ENCODE peak calls at places on chromosomes 4 and X, in five cellular contexts. H is A549, Y is K562, N is HepG2, W is H1. A is an unnamed sample.

GRCh38 chr4:106246441-106246840 is 69.6 kb downstream of the TBCK start:
- DNase-seq in Y (no peak), W (no peak), H (no peak), N (no peak), A (no peak)

GRCh38 chr4:109155112-109155511 is 147.3 kb downstream of the COL25A1 start:
- DNase-seq in Y (no peak), W (no peak), N (no peak), H (no peak), A (no peak)

GRCh38 chr4:138938371-138938699 is 77.2 kb upstream of the NOCT start:
- DNase-seq in H (peak), W (no peak), Y (no peak), N (peak), A (no peak)

GRCh38 chr4:127870688-127871087 is 10.0 kb upstream of the PLK4 start:
- DNase-seq in W (no peak), Y (no peak), N (no peak), H (peak), A (no peak)

GRCh38 chr4:61068745-61069144 is 131.4 kb upstream of the ADGRL3 start:
- DNase-seq in H (no peak), Y (no peak), W (no peak), N (no peak), A (no peak)

GRCh38 chr4:108141213-108142045 is 27.3 kb downstream of the LEF1 start:
- DNase-seq in W (no peak), N (no peak), H (no peak), Y (no peak), A (no peak)

GRCh38 chrX:65673857-65674350 is 6.5 kb downstream of the MSN start:
- DNase-seq in W (no peak), Y (no peak), N (no peak), H (no peak), A (no peak)

GRCh38 chr4:108620933-108621905 is 843 bp downstream of the RPL34 start:
- DNase-seq in N (no peak), H (no peak), Y (no peak), W (no peak), A (no peak)

GRCh38 chr4:158172558-158173258 is at the start of gene GASK1B:
- DNase-seq in W (no peak), N (peak), H (peak), Y (peak), A (no peak)

GRCh38 chr4:58602022-58602421 is 1491.8 kb upstream of the IGFBP7 start:
- DNase-seq in Y (no peak), N (no peak), W (no peak), H (no peak), A (no peak)

GRCh38 chrX:150536455-150537116 is 31.8 kb upstream of the MTM1 start:
- DNase-seq in W (no peak), N (no peak), H (peak), Y (peak), A (no peak)

GRCh38 chr4:10115271-10115656 is 1.3 kb downstream of the WDR1 start:
- DNase-seq in N (peak), H (no peak), Y (no peak), W (no peak), A (no peak)

GRCh38 chrX:39843318-39843717 is 254.4 kb downstream of the BCOR start:
- DNase-seq in N (no peak), H (no peak), Y (no peak), W (no peak), A (no peak)

GRCh38 chr4:102196221-102196620 is 149.1 kb downstream of the SLC39A8 start:
- DNase-seq in H (no peak), Y (no peak), W (no peak), N (no peak), A (no peak)

GRCh38 chrX:104172788-104173187 is 6.5 kb downstream of the FAM199X start:
- DNase-seq in Y (no peak), H (no peak), W (no peak), N (no peak), A (no peak)

GRCh38 chrX:39895228-39896110 is 202.3 kb downstream of the BCOR start:
- DNase-seq in N (no peak), W (no peak), Y (no peak), H (peak), A (no peak)

GRCh38 chr4:41644288-41644914 is 104.1 kb downstream of the PHOX2B start:
- DNase-seq in H (peak), W (peak), Y (peak), N (peak), A (no peak)
- TF ChIP-seq KDM1A in H (no peak), W (no peak), Y (no peak), N (no peak), A (no peak)

GRCh38 chr4:143406523-143406922 is 69.8 kb downstream of the GAB1 start:
- DNase-seq in N (peak), Y (no peak), W (no peak), H (no peak), A (no peak)

GRCh38 chr4:143407475-143407874 is 70.8 kb downstream of the GAB1 start:
- DNase-seq in N (no peak), Y (no peak), H (no peak), W (no peak), A (no peak)

GRCh38 chr4:143404555-143404954 is 67.9 kb downstream of the GAB1 start:
- DNase-seq in N (no peak), H (no peak), W (no peak), Y (no peak), A (peak)

GRCh38 chr4:143403551-143403816 is 66.8 kb downstream of the GAB1 start:
- DNase-seq in N (no peak), Y (no peak), W (no peak), H (no peak), A (no peak)

GRCh38 chr4:143405197-143405730 is 68.6 kb downstream of the GAB1 start:
- DNase-seq in Y (no peak), H (no peak), N (no peak), W (no peak), A (no peak)
- TF ChIP-seq KDM1A in Y (no peak), H (no peak), N (no peak), W (no peak), A (no peak)

GRCh38 chrX:153441981-153442380 is 3.9 kb downstream of the TREX2 start:
- DNase-seq in W (no peak), H (no peak), N (no peak), Y (no peak), A (no peak)

GRCh38 chrX:153442463-153442862 is 3.4 kb downstream of the TREX2 start:
- DNase-seq in Y (no peak), N (no peak), W (no peak), H (no peak), A (no peak)

GRCh38 chrX:153444333-153445011 is 1.4 kb downstream of the TREX2 start:
- DNase-seq in N (no peak), W (no peak), Y (no peak), H (no peak), A (no peak)

GRCh38 chrX:153445106-153445855 is 575 bp downstream of the TREX2 start:
- DNase-seq in H (no peak), W (no peak), Y (no peak), N (no peak), A (no peak)

GRCh38 chrX:153443476-153444332 is 2.2 kb downstream of the TREX2 start:
- DNase-seq in N (no peak), H (no peak), W (no peak), Y (no peak), A (no peak)
- TF ChIP-seq KDM1A in N (no peak), H (no peak), W (no peak), Y (no peak), A (no peak)

GRCh38 chrX:129956145-129956544 is 26.3 kb upstream of the BCORL1 start:
- DNase-seq in Y (no peak), W (no peak), H (no peak), N (no peak), A (no peak)

GRCh38 chrX:129958814-129959492 is 23.5 kb upstream of the BCORL1 start:
- DNase-seq in Y (no peak), N (no peak), H (no peak), W (no peak), A (no peak)

GRCh38 chrX:129955682-129956081 is 26.8 kb upstream of the BCORL1 start:
- DNase-seq in N (no peak), Y (no peak), H (no peak), W (no peak), A (no peak)

GRCh38 chrX:129956765-129957164 is 25.7 kb upstream of the BCORL1 start:
- DNase-seq in H (no peak), W (no peak), N (no peak), Y (no peak), A (no peak)

DNA sequence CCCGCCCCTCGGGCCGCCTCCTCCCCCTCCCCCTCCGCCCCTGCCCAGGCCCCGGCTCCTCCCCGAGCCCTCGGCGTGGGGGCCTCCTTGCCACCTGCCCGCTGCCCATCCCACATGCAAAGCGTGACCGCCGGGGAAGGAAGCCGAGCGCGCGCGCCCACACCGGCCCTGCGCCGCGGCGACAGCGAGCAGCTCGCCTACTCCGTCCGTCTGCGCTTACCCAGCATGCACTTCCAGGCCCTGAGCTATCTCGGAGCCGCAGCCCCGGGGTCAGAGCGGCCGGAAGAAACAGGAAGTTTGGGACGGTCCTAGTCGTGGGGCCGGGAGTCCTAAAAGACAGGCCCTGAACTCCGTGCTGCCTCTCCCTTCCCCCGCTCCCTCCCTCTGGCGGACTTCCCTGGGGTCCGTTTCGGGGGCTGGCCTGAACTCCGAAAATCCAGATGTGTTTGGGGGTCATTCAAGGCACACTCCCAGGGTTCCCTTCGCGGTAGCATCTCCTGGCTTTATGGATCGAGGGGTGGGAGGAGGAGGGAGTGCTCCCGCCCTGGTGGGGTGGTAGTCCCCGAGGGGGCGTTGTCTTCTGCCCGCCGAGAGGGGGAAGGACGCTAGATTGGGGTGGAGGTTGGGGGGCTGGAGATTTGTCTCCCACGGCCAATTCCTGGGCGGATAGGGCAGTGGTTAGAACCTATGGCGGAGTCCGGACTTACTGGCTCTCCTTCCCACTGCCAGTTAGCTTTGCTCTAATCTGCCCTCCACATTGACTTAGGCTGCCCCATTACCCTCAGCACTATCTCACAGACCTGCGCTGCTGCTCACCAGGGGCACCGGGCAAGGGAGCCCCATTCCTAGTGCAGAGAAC is 25.0 kb upstream of the BCORL1 start:
- DNase-seq in H (peak), W (no peak), Y (peak), N (no peak), A (peak)
- TF ChIP-seq KDM1A in H (no peak), W (no peak), Y (peak), N (no peak), A (no peak)

A was measured in GM12878.